ENCODE peak calls at places on chromosome 19, in five cellular contexts. I is heart left ventricle, K is AG04450, X is GM12865, T is breast epithelium. A is an unnamed sample.

GRCh38 chr19:22620912-22621311 is 13.2 kb upstream of the ZNF492 start:
- DNase-seq in I (no peak), K (no peak), X (no peak), T (no peak), A (no peak)

GRCh38 chr19:3190921-3191805 is 5.4 kb downstream of the NCLN start:
- DNase-seq in I (no peak), K (no peak), X (no peak), T (no peak), A (no peak)

GRCh38 chr19:44951179-44952159 is 3.7 kb upstream of the CLPTM1 start:
- DNase-seq in I (peak; percentile 63), K (peak; percentile 65), X (peak; percentile 85), T (peak; percentile 73), A (peak; percentile 40)

GRCh38 chr19:35344511-35345031 is 3.1 kb upstream of the FFAR1 start:
- DNase-seq in I (no peak), K (no peak), X (no peak), T (peak; percentile 24), A (no peak)

GRCh38 chr19:3304871-3305423 is 61.4 kb upstream of the NFIC start:
- DNase-seq in I (peak; percentile 62), K (peak; percentile 32), X (peak; percentile 75), T (peak; percentile 79), A (no peak)

GRCh38 chr19:4375620-4376228 is 24.6 kb downstream of the SH3GL1 start:
- DNase-seq in I (no peak), K (no peak), X (peak; percentile 87), T (no peak), A (no peak)

GRCh38 chr19:51552996-51553725 is 17.9 kb upstream of the ZNF175 start:
- DNase-seq in I (peak; percentile 76), K (peak; percentile 23), X (peak; percentile 53), T (peak; percentile 63), A (no peak)

GRCh38 chr19:38070573-38070972 is 153.4 kb downstream of the DPF1 start:
- DNase-seq in I (no peak), K (peak; percentile 43), X (no peak), T (no peak), A (no peak)

GRCh38 chr19:55354698-55355212 is at the start of gene COX6B2:
- DNase-seq in I (no peak), K (no peak), X (no peak), T (no peak), A (no peak)

GRCh38 chr19:50205681-50206138 is 2.3 kb downstream of the MYH14 start:
- DNase-seq in I (no peak), K (no peak), X (no peak), T (peak; percentile 57), A (no peak)

GRCh38 chr19:38734426-38735256 is 9.6 kb downstream of the CAPN12 start:
- DNase-seq in I (peak; percentile 23), K (no peak), X (peak; percentile 80), T (no peak), A (no peak)

GRCh38 chr19:6710273-6711077 is 10.0 kb downstream of the C3 start:
- DNase-seq in I (no peak), K (no peak), X (no peak), T (no peak), A (no peak)
- TF ChIP-seq CTCF in I (no peak), K (no peak), X (no peak), T (no peak), A (peak; percentile 35)

GRCh38 chr19:56765107-56765506 is 75.4 kb downstream of the PEG3 start:
- DNase-seq in I (peak; percentile 71), K (no peak), X (no peak), T (peak; percentile 55), A (no peak)
- H3K4me3 ChIP-seq in I (peak overlapping the region; percentile 59), K (no peak overlapping the region), X (no peak overlapping the region), T (peak overlapping the region; percentile 73), A (no peak overlapping the region)

GRCh38 chr19:47125669-47125938 is 5.0 kb upstream of the SAE1 start:
- DNase-seq in I (no peak), K (no peak), X (no peak), T (no peak), A (no peak)

GRCh38 chr19:47122359-47123335 is 8.0 kb upstream of the SAE1 start:
- DNase-seq in I (no peak), K (no peak), X (no peak), T (no peak), A (no peak)

GRCh38 chr19:47123406-47123805 is 7.2 kb upstream of the SAE1 start:
- DNase-seq in I (no peak), K (no peak), X (no peak), T (no peak), A (no peak)

GRCh38 chr19:47129579-47129978 is 1.1 kb upstream of the SAE1 start:
- DNase-seq in I (no peak), K (no peak), X (no peak), T (no peak), A (no peak)

GRCh38 chr19:47124937-47125668 is 5.5 kb upstream of the SAE1 start:
- DNase-seq in I (no peak), K (no peak), X (peak; percentile 71), T (no peak), A (no peak)
- TF ChIP-seq CTCF in I (peak; percentile 80), K (peak; percentile 76), X (peak; percentile 54), T (peak; percentile 93), A (peak; percentile 64)

DNA sequence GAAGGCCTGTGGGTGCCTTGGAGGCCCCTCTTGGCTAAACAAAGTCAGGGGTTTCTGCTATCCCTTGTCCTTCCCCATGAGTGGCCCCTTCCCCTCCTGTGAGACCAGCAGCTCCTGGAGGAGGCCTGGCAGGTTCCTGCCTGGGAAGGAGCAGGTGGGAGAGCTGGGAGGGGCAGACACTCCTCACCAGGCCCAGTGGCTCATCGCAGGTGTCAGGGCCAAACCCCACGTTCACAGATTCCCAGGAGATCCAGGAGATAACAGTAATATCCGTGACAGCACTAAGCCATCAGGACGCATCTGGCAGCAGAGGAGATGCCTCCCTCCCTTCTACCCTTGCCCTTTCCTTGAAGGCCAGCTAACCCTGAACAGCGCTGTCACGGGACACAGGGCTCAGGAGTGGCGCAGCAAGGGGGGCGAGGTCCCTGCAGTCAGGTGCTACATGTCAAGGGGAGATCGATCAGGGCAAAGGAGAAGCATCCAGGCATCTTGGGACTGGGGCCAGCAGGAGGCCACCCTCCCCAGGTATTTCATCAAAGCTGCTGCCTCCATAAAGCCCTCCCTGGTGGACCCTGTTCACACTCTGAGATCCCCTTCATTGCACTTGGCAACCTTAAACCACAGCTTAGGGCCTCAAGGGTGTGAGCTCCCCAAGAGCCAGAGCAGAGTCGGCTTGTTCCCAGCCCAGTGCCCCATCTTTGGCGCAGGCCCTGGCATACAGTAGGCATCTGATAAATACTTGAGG is 4.8 kb downstream of the CEBPA start:
- DNase-seq in I (no peak), K (no peak), X (no peak), T (peak; percentile 41), A (no peak)
- H3K4me3 ChIP-seq in I (no peak overlapping the region), K (no peak overlapping the region), X (no peak overlapping the region), T (no peak overlapping the region), A (no peak overlapping the region)

GRCh38 chr19:53132231-53132991 is at the start of gene ZNF415:
- DNase-seq in I (peak; percentile 90), K (peak; percentile 41), X (no peak), T (peak; percentile 82), A (peak; percentile 16)
- TF ChIP-seq CTCF in I (no peak), K (no peak), X (no peak), T (no peak), A (no peak)

DNA sequence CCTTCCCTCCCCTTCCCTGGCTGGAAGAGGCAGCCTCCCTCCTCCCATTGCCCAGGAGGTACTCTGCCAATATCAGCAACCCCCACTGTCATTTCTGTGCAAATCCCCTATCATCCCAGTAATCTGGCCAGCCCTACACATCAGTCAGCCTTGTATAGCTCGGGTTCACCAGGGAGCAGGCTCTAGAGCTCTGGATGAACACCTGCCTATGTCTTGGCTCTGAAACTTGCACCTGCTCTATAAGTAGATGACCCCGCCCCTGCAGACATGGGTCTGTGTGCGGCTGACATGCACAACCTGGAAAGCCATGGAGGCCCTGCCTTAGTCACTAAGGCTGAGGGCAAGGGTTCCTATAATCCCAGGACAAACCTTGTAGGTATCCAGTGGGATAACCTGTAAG is 1042.9 kb downstream of the UQCRFS1 start:
- DNase-seq in I (no peak), K (no peak), X (no peak), T (no peak), A (no peak)
- H3K4me3 ChIP-seq in I (no peak overlapping the region), K (no peak overlapping the region), X (no peak overlapping the region), T (no peak overlapping the region), A (no peak overlapping the region)

GRCh38 chr19:13366529-13367143 is 139.6 kb downstream of the CACNA1A start:
- DNase-seq in I (no peak), K (no peak), X (peak; percentile 24), T (no peak), A (no peak)
- TF ChIP-seq CTCF in I (no peak), K (peak; percentile 61), X (peak; percentile 32), T (no peak), A (peak; percentile 62)

GRCh38 chr19:47882890-47883289 is 3.2 kb downstream of the SULT2A1 start:
- DNase-seq in I (no peak), K (no peak), X (no peak), T (no peak), A (no peak)

GRCh38 chr19:47881757-47882156 is 4.4 kb downstream of the SULT2A1 start:
- DNase-seq in I (no peak), K (no peak), X (no peak), T (no peak), A (no peak)

GRCh38 chr19:47890865-47891621 is 4.9 kb upstream of the SULT2A1 start:
- DNase-seq in I (no peak), K (no peak), X (no peak), T (no peak), A (no peak)

GRCh38 chr19:47885067-47885463 is 1.1 kb downstream of the SULT2A1 start:
- DNase-seq in I (no peak), K (no peak), X (no peak), T (no peak), A (no peak)

GRCh38 chr19:47886010-47886559 is at the start of gene SULT2A1:
- DNase-seq in I (no peak), K (no peak), X (no peak), T (no peak), A (no peak)
- H3K4me3 ChIP-seq in I (no peak within 1 kb of the TSS), K (no peak within 1 kb of the TSS), X (no peak within 1 kb of the TSS), T (no peak within 1 kb of the TSS), A (no peak within 1 kb of the TSS)

DNA sequence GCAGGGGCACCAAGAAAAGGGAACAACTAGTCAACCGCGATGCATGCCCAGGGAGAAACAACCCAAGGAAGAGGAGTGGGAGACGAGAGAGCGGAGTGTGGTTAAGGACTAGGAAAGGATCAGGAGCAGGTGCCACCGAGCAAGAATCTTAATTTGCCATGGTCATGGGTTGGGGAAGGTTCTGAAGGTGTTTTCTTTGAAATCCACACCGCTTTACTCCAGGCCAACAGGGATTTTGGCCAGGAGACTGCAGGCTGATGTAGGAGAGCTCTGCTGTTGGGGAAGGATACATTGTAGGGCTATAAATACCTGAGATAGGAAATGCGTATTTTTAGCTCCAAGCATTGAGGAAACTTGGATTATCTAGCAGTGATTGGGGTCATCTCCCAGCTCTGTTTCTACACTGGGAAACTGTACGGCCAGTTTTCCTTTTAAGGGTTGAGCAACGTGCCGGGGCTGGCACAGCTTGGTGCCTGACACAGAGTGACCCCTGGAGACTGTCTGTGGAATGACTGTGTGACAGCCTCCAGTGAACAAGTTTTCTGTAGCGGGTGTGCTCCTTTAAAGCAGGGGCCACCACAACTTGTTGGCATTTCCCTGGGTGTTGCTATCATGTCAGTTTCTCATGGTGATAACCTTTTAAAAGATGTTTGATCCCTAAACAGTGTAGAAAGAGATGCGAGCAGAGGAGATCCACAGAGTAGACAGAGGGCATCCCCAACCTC is 34.2 kb downstream of the ZNF536 start:
- DNase-seq in I (no peak), K (no peak), X (peak; percentile 24), T (no peak), A (no peak)
- TF ChIP-seq CTCF in I (peak; percentile 51), K (no peak), X (peak; percentile 38), T (no peak), A (peak; percentile 36)

GRCh38 chr19:5961969-5962945 is 15.7 kb downstream of the RANBP3 start:
- DNase-seq in I (no peak), K (no peak), X (no peak), T (peak; percentile 64), A (no peak)
- H3K4me3 ChIP-seq in I (peak overlapping the region; percentile 18), K (no peak overlapping the region), X (no peak overlapping the region), T (peak overlapping the region; percentile 1), A (no peak overlapping the region)